ENCODE peak calls at places on chromosomes 2 and 18, in ten cellular contexts. One of them, this sample, is unnamed.

GRCh38 chr2:20212459-20212870 is 12.5 kb downstream of the SDC1 start:
- DNase-seq in astrocyte of the spinal cord: peak
- DNase-seq in COR-L47: no peak
- DNase-seq in stimulated activated CD4-positive, alpha-beta T cell treated with anti-CD3 and anti-CD28 coated beads, Interleukin-15, amount 100 ng/mL, for 1 hour: no peak
- DNase-seq in fibroblast of the conjunctiva: no peak
- DNase-seq in H7: peak
- DNase-seq in activated CD8-positive, alpha-beta T cell treated with anti-CD3 and anti-CD28 coated beads, Interleukin-2, amount 10 ng/mL, durations not matched to agents 7 days and 5 days: no peak
- DNase-seq in HEK293T: peak
- DNase-seq in hepatocyte: peak
- DNase-seq in cerebellum: no peak
- DNase-seq in this sample: no peak

GRCh38 chr2:788227-789032 is 111.2 kb upstream of the TMEM18 start:
- DNase-seq in H7: no peak
- DNase-seq in HEK293T: no peak
- DNase-seq in hepatocyte: no peak
- DNase-seq in cerebellum: no peak
- DNase-seq in COR-L47: no peak
- DNase-seq in astrocyte of the spinal cord: no peak
- DNase-seq in fibroblast of the conjunctiva: no peak
- DNase-seq in stimulated activated CD4-positive, alpha-beta T cell treated with anti-CD3 and anti-CD28 coated beads, Interleukin-15, amount 100 ng/mL, for 1 hour: no peak
- DNase-seq in activated CD8-positive, alpha-beta T cell treated with anti-CD3 and anti-CD28 coated beads, Interleukin-2, amount 10 ng/mL, durations not matched to agents 7 days and 5 days: peak
- DNase-seq in this sample: no peak

GRCh38 chr2:235418918-235419317 is 74.9 kb upstream of the AGAP1 start:
- DNase-seq in COR-L47: no peak
- DNase-seq in hepatocyte: no peak
- DNase-seq in HEK293T: no peak
- DNase-seq in H7: no peak
- DNase-seq in stimulated activated CD4-positive, alpha-beta T cell treated with anti-CD3 and anti-CD28 coated beads, Interleukin-15, amount 100 ng/mL, for 1 hour: no peak
- DNase-seq in cerebellum: no peak
- DNase-seq in astrocyte of the spinal cord: no peak
- DNase-seq in fibroblast of the conjunctiva: no peak
- DNase-seq in activated CD8-positive, alpha-beta T cell treated with anti-CD3 and anti-CD28 coated beads, Interleukin-2, amount 10 ng/mL, durations not matched to agents 7 days and 5 days: no peak
- DNase-seq in this sample: no peak

GRCh38 chr2:59761966-59762365 is 791.5 kb downstream of the BCL11A start:
- DNase-seq in fibroblast of the conjunctiva: no peak
- DNase-seq in cerebellum: no peak
- DNase-seq in astrocyte of the spinal cord: no peak
- DNase-seq in activated CD8-positive, alpha-beta T cell treated with anti-CD3 and anti-CD28 coated beads, Interleukin-2, amount 10 ng/mL, durations not matched to agents 7 days and 5 days: no peak
- DNase-seq in COR-L47: no peak
- DNase-seq in H7: no peak
- DNase-seq in stimulated activated CD4-positive, alpha-beta T cell treated with anti-CD3 and anti-CD28 coated beads, Interleukin-15, amount 100 ng/mL, for 1 hour: no peak
- DNase-seq in HEK293T: no peak
- DNase-seq in hepatocyte: no peak
- DNase-seq in this sample: no peak

GRCh38 chr2:63875143-63875542 is 33.4 kb downstream of the UGP2 start:
- DNase-seq in HEK293T: no peak
- DNase-seq in hepatocyte: no peak
- DNase-seq in activated CD8-positive, alpha-beta T cell treated with anti-CD3 and anti-CD28 coated beads, Interleukin-2, amount 10 ng/mL, durations not matched to agents 7 days and 5 days: no peak
- DNase-seq in stimulated activated CD4-positive, alpha-beta T cell treated with anti-CD3 and anti-CD28 coated beads, Interleukin-15, amount 100 ng/mL, for 1 hour: no peak
- DNase-seq in COR-L47: no peak
- DNase-seq in H7: no peak
- DNase-seq in astrocyte of the spinal cord: peak
- DNase-seq in cerebellum: no peak
- DNase-seq in fibroblast of the conjunctiva: peak
- DNase-seq in this sample: no peak

GRCh38 chr2:9565436-9566153 is 10.0 kb upstream of the ADAM17 start:
- DNase-seq in HEK293T: no peak
- DNase-seq in hepatocyte: peak
- DNase-seq in stimulated activated CD4-positive, alpha-beta T cell treated with anti-CD3 and anti-CD28 coated beads, Interleukin-15, amount 100 ng/mL, for 1 hour: no peak
- DNase-seq in activated CD8-positive, alpha-beta T cell treated with anti-CD3 and anti-CD28 coated beads, Interleukin-2, amount 10 ng/mL, durations not matched to agents 7 days and 5 days: no peak
- DNase-seq in fibroblast of the conjunctiva: peak
- DNase-seq in H7: no peak
- DNase-seq in cerebellum: peak
- DNase-seq in COR-L47: peak
- DNase-seq in astrocyte of the spinal cord: peak
- DNase-seq in this sample: peak

GRCh38 chr2:133756833-133757232 is 188.6 kb upstream of the NCKAP5 start:
- DNase-seq in HEK293T: no peak
- DNase-seq in H7: no peak
- DNase-seq in cerebellum: no peak
- DNase-seq in activated CD8-positive, alpha-beta T cell treated with anti-CD3 and anti-CD28 coated beads, Interleukin-2, amount 10 ng/mL, durations not matched to agents 7 days and 5 days: no peak
- DNase-seq in stimulated activated CD4-positive, alpha-beta T cell treated with anti-CD3 and anti-CD28 coated beads, Interleukin-15, amount 100 ng/mL, for 1 hour: no peak
- DNase-seq in hepatocyte: no peak
- DNase-seq in fibroblast of the conjunctiva: no peak
- DNase-seq in COR-L47: no peak
- DNase-seq in astrocyte of the spinal cord: no peak
- DNase-seq in this sample: no peak

GRCh38 chr18:70288851-70289328 is at the start of gene SOCS6:
- DNase-seq in cerebellum: peak
- DNase-seq in hepatocyte: peak
- DNase-seq in H7: peak
- DNase-seq in activated CD8-positive, alpha-beta T cell treated with anti-CD3 and anti-CD28 coated beads, Interleukin-2, amount 10 ng/mL, durations not matched to agents 7 days and 5 days: peak
- DNase-seq in HEK293T: peak
- DNase-seq in COR-L47: peak
- DNase-seq in fibroblast of the conjunctiva: peak
- DNase-seq in astrocyte of the spinal cord: peak
- DNase-seq in stimulated activated CD4-positive, alpha-beta T cell treated with anti-CD3 and anti-CD28 coated beads, Interleukin-15, amount 100 ng/mL, for 1 hour: no peak
- DNase-seq in this sample: peak

This sample was measured in Right ventricle myocardium superior.